ENCODE peak calls at places on chromosomes 13 and 19, in five cellular contexts. B is body of pancreas, E is heart left ventricle, U is right lobe of liver, I is adrenal gland. H is an unnamed sample.

GRCh38 chr19:29420482-29421185 is 105.2 kb upstream of the VSTM2B start:
- DNase-seq in B (no peak), E (no peak), U (no peak), I (no peak), H (no peak)

GRCh38 chr13:77874406-77874805 is 44.2 kb downstream of the EDNRB start:
- DNase-seq in B (no peak), E (no peak), U (no peak), I (no peak), H (no peak)

GRCh38 chr13:75864718-75865117 is 228.6 kb downstream of the LMO7 start:
- DNase-seq in B (no peak), E (no peak), U (no peak), I (no peak), H (no peak)

GRCh38 chr19:37007587-37008220 is 70.5 kb upstream of the ZNF420 start:
- DNase-seq in B (peak; percentile 67), E (peak; percentile 88), U (peak; percentile 62), I (peak; percentile 87), H (peak; percentile 27)

GRCh38 chr19:53057904-53058579 is 13.5 kb downstream of the ERVV-2 start:
- DNase-seq in B (peak; percentile 55), E (peak; percentile 58), U (no peak), I (no peak), H (no peak)

GRCh38 chr19:14432817-14433453 is at the start of gene PKN1:
- DNase-seq in B (peak; percentile 38), E (peak; percentile 80), U (peak; percentile 65), I (no peak), H (peak; percentile 57)

GRCh38 chr13:39527961-39528720 is 74.9 kb downstream of the LHFPL6 start:
- DNase-seq in B (peak; percentile 5), E (no peak), U (no peak), I (peak; percentile 63), H (no peak)

GRCh38 chr19:29514525-29515232 is 11.1 kb upstream of the VSTM2B start:
- DNase-seq in B (no peak), E (no peak), U (no peak), I (no peak), H (no peak)

GRCh38 chr13:19633340-19634128 is at the start of gene MPHOSPH8:
- DNase-seq in B (peak; percentile 96), E (peak; percentile 97), U (peak; percentile 96), I (peak; percentile 98), H (peak; percentile 96)

GRCh38 chr13:19632915-19633339 is 532 bp upstream of the MPHOSPH8 start:
- DNase-seq in B (no peak), E (no peak), U (no peak), I (no peak), H (no peak)

DNA sequence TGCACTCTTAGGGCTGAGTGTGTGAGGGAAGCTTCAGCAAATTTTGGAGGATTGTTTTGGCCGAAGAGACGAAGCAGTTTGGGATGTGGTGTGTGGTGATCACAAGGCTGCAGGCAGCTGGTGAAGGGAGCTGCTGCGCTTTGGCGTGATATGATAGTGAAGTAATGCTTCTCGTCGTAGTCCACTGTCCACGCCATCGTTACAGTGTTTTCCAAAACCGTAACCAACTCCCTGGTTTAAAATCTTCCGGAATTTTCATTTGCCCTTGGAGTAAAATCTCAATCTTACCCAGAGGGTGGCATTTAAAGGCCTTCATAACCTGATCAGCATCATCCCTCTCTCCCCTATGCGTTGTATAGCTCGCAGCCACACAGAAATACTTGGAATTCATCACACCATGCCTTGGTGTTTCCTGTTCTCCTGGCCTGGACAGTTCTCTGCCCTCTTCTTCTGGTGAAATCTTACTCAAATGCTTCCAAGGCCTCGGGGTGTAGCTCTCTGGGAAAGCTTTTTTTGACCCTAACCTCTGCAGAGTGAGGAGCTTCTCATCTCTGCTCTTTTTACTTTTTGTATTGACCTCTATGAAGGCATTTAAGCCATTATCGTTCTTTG is 776 bp downstream of the MPHOSPH8 start:
- DNase-seq in B (peak; percentile 33), E (peak; percentile 34), U (no peak), I (peak; percentile 70), H (peak; percentile 33)
- TF ChIP-seq POLR2A in B (no peak), E (no peak), U (no peak), I (peak; percentile 10), H (no peak)

GRCh38 chr13:73877399-73877798 is 256.8 kb downstream of the KLF12 start:
- DNase-seq in B (no peak), E (no peak), U (no peak), I (no peak), H (no peak)
- TF ChIP-seq POLR2A in B (no peak), E (no peak), U (no peak), I (no peak), H (no peak)

GRCh38 chr19:1475751-1476437 is 3.1 kb downstream of the C19orf25 start:
- DNase-seq in B (no peak), E (no peak), U (no peak), I (no peak), H (no peak)
- TF ChIP-seq POLR2A in B (no peak), E (no peak), U (no peak), I (no peak), H (no peak)

DNA sequence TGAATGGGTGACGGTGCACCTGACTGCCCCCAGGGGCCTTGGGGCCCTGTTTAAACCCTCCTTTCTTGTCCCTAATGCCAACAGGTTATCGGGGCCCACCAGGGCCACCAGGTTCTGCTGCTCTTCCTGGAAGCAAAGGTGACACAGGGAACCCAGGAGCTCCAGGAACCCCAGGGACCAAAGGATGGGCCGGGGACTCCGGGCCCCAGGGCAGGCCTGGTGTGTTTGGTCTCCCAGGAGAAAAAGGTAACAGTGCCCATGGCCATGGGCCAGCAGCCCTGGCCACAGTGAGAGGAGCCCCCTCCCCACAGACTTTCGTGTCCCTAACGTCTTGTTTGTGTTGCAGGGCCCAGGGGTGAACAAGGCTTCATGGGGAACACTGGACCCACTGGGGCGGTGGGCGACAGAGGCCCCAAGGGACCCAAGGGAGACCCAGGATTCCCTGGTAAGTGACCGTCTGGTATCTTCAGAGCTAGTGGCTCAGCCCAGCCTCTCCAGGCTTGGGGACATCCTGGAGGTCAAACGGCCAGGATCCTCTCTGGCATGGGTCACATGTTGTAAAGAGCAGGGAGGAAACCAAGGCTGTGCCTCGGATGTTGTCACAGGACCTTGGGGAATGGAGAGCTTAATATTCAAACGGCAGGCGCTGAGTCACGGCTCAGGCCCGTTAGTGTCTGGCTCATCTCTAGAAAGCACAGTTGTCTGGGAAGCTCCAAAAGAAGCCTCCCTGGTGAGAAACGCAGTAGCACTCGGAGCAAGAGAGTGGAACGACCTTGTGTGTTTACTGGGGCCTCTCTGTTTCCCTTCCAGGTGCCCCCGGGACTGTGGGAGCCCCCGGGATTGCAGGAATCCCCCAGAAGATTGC is 58.3 kb downstream of the RAB20 start:
- DNase-seq in B (no peak), E (no peak), U (no peak), I (peak; percentile 96), H (no peak)
- TF ChIP-seq POLR2A in B (no peak), E (no peak), U (no peak), I (peak; percentile 76), H (no peak)

DNA sequence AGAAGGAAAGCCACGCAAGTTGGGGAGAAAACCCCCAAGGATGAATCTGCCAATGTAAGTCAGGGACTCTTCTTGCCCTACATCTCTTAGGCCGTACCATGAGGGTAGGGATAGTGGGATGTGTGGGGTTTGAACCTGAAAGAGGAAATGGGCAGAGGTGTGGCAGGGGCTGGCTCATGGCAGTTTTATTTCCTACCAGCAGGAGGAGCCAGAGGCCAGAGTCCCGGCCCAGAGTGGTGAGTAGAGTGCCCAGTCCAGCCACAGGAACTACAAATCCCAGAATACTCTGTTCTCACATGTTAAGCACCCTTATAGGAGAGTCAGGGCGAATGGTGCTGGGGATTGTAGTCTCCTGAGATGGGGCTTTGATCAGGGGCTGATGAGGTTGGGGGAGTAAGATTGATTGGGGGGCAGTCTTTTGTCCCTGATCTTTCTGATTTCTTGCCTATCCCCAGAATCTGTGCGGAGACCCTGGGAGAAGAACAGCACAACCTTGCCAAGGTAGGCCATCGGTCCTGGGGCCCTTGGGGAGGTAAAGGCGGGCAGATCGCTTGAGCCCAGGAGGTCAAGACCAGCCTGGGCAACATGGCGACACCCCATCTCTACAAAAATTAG is 16.5 kb downstream of the VASP start:
- DNase-seq in B (peak; percentile 90), E (peak; percentile 77), U (peak; percentile 77), I (peak; percentile 93), H (peak; percentile 80)
- TF ChIP-seq POLR2A in B (no peak), E (no peak), U (no peak), I (no peak), H (no peak)

DNA sequence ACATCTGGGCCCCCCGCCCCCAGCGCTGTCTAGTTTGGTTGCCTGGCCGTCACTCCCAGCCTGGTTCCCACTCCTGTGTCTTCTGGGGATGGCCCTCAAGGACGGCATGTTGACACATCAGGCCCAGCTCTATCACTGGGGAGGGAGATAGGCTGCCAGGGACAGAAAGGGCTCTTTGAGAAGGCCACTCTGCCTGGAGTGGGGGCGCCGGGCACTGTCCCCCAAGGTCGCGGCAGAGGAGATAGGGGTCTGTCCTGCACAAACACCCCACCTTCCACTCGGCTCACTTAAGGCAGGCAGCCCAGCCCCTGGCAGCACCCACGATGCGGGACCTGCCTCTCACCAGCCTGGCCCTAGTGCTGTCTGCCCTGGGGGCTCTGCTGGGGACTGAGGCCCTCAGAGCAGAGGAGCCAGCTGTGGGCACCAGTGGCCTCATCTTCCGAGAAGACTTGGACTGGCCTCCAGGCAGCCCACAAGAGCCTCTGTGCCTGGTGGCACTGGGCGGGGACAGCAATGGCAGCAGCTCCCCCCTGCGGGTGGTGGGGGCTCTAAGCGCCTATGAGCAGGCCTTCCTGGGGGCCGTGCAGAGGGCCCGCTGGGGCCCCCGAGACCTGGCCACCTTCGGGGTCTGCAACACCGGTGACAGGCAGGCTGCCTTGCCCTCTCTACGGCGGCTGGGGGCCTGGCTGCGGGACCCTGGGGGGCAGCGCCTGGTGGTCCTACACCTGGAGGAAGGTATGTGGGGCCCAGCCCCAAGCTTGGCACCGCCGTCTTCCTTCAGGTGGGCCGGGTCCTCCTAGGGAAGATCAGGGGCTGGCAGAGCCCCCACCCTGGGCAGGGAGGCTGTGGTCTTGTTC is at the start of gene AMH:
- DNase-seq in B (no peak), E (no peak), U (no peak), I (no peak), H (no peak)
- TF ChIP-seq POLR2A in B (no peak), E (no peak), U (no peak), I (no peak), H (no peak)

GRCh38 chr13:98860491-98860890 is 108.0 kb upstream of the SLC15A1 start:
- DNase-seq in B (no peak), E (no peak), U (no peak), I (no peak), H (no peak)
- TF ChIP-seq POLR2A in B (no peak), E (no peak), U (no peak), I (no peak), H (no peak)